ENCODE peak calls at places on chromosomes 11 and 22, in six cellular contexts. One of them, this sample, is unnamed.

GRCh38 chr11:11396290-11397042 is 43.4 kb upstream of the CSNK2A3 start:
- DNase-seq in lower lobe of right lung: no peak
- DNase-seq in AG04450: peak; percentile 86
- DNase-seq in fibroblast of pulmonary artery: peak; percentile 95
- DNase-seq in tibial nerve: no peak
- DNase-seq in endodermal cell: no peak
- DNase-seq in this sample: no peak

GRCh38 chr11:57307666-57308270 is 17.0 kb downstream of the TNKS1BP1 start:
- DNase-seq in tibial nerve: no peak
- DNase-seq in lower lobe of right lung: no peak
- DNase-seq in fibroblast of pulmonary artery: no peak
- DNase-seq in endodermal cell: no peak
- DNase-seq in AG04450: no peak
- DNase-seq in this sample: no peak

GRCh38 chr11:1878134-1879031 is 13.3 kb downstream of the PRR33 start:
- DNase-seq in endodermal cell: no peak
- DNase-seq in tibial nerve: peak; percentile 10
- DNase-seq in AG04450: no peak
- DNase-seq in lower lobe of right lung: peak; percentile 37
- DNase-seq in fibroblast of pulmonary artery: no peak
- DNase-seq in this sample: no peak

GRCh38 chr11:129998107-129998506 is 4.5 kb downstream of the PRDM10 start:
- DNase-seq in endodermal cell: no peak
- DNase-seq in lower lobe of right lung: no peak
- DNase-seq in AG04450: no peak
- DNase-seq in fibroblast of pulmonary artery: no peak
- DNase-seq in tibial nerve: no peak
- DNase-seq in this sample: no peak

GRCh38 chr11:121291896-121292502 is 572 bp upstream of the SC5D start:
- DNase-seq in AG04450: no peak
- DNase-seq in tibial nerve: no peak
- DNase-seq in lower lobe of right lung: no peak
- DNase-seq in fibroblast of pulmonary artery: no peak
- DNase-seq in endodermal cell: no peak
- DNase-seq in this sample: no peak

GRCh38 chr11:8206251-8207079 is 37.6 kb upstream of the RIC3 start:
- DNase-seq in fibroblast of pulmonary artery: peak; percentile 22
- DNase-seq in AG04450: no peak
- DNase-seq in endodermal cell: peak; percentile 79
- DNase-seq in lower lobe of right lung: no peak
- DNase-seq in tibial nerve: no peak
- DNase-seq in this sample: no peak

GRCh38 chr11:86180415-86180814 is 64.1 kb upstream of the EED start:
- DNase-seq in lower lobe of right lung: no peak
- DNase-seq in tibial nerve: no peak
- DNase-seq in endodermal cell: no peak
- DNase-seq in fibroblast of pulmonary artery: no peak
- DNase-seq in AG04450: no peak
- DNase-seq in this sample: no peak

GRCh38 chr22:50627914-50628542 is at the start of gene ARSA:
- DNase-seq in fibroblast of pulmonary artery: peak; percentile 83
- DNase-seq in AG04450: peak; percentile 43
- DNase-seq in endodermal cell: peak; percentile 93
- DNase-seq in tibial nerve: peak; percentile 47
- DNase-seq in lower lobe of right lung: peak; percentile 92
- DNase-seq in this sample: peak; percentile 74

GRCh38 chr11:124877631-124878496 is 12.6 kb downstream of the ROBO3 start:
- DNase-seq in fibroblast of pulmonary artery: no peak
- DNase-seq in endodermal cell: peak; percentile 45
- DNase-seq in AG04450: no peak
- DNase-seq in lower lobe of right lung: no peak
- DNase-seq in tibial nerve: no peak
- DNase-seq in this sample: no peak

GRCh38 chr11:103055174-103055890 is 36.6 kb downstream of the DCUN1D5 start:
- DNase-seq in fibroblast of pulmonary artery: peak; percentile 65
- DNase-seq in endodermal cell: no peak
- DNase-seq in tibial nerve: no peak
- DNase-seq in AG04450: peak; percentile 16
- DNase-seq in lower lobe of right lung: no peak
- DNase-seq in this sample: no peak

GRCh38 chr11:83694191-83694905 is 408.2 kb upstream of the CCDC90B start:
- DNase-seq in AG04450: no peak
- DNase-seq in fibroblast of pulmonary artery: no peak
- DNase-seq in tibial nerve: no peak
- DNase-seq in endodermal cell: no peak
- DNase-seq in lower lobe of right lung: no peak
- DNase-seq in this sample: no peak

GRCh38 chr11:2462092-2462985 is 17.5 kb downstream of the KCNQ1 start:
- DNase-seq in lower lobe of right lung: no peak
- DNase-seq in fibroblast of pulmonary artery: no peak
- DNase-seq in endodermal cell: no peak
- DNase-seq in tibial nerve: no peak
- DNase-seq in AG04450: no peak
- DNase-seq in this sample: no peak

GRCh38 chr11:8041576-8041975 is 39.4 kb upstream of the TUB start:
- DNase-seq in AG04450: no peak
- DNase-seq in endodermal cell: no peak
- DNase-seq in tibial nerve: no peak
- DNase-seq in lower lobe of right lung: no peak
- DNase-seq in fibroblast of pulmonary artery: no peak
- DNase-seq in this sample: no peak

GRCh38 chr22:48576333-48577013 is 1251.2 kb downstream of the BRD1 start:
- DNase-seq in fibroblast of pulmonary artery: no peak
- DNase-seq in endodermal cell: peak; percentile 87
- DNase-seq in AG04450: no peak
- DNase-seq in lower lobe of right lung: peak; percentile 37
- DNase-seq in tibial nerve: no peak
- DNase-seq in this sample: peak; percentile 55

GRCh38 chr22:29149841-29150555 is 55.7 kb upstream of the EMID1 start:
- DNase-seq in endodermal cell: peak; percentile 38
- DNase-seq in lower lobe of right lung: no peak
- DNase-seq in AG04450: no peak
- DNase-seq in tibial nerve: peak; percentile 43
- DNase-seq in fibroblast of pulmonary artery: peak; percentile 3
- DNase-seq in this sample: no peak

GRCh38 chr11:15800121-15800800 is 556.1 kb downstream of the SOX6 start:
- DNase-seq in tibial nerve: peak; percentile 14
- DNase-seq in fibroblast of pulmonary artery: peak; percentile 91
- DNase-seq in AG04450: no peak
- DNase-seq in lower lobe of right lung: peak; percentile 69
- DNase-seq in endodermal cell: no peak
- DNase-seq in this sample: no peak

GRCh38 chr22:42114721-42115120 is 15.9 kb downstream of the CYP2D6 start:
- DNase-seq in AG04450: no peak
- DNase-seq in lower lobe of right lung: no peak
- DNase-seq in endodermal cell: peak; percentile 90
- DNase-seq in fibroblast of pulmonary artery: peak; percentile 31
- DNase-seq in tibial nerve: no peak
- DNase-seq in this sample: peak; percentile 67

GRCh38 chr22:19517919-19518567 is 6.2 kb downstream of the CLDN5 start:
- DNase-seq in lower lobe of right lung: no peak
- DNase-seq in fibroblast of pulmonary artery: no peak
- DNase-seq in tibial nerve: no peak
- DNase-seq in endodermal cell: peak; percentile 15
- DNase-seq in AG04450: no peak
- DNase-seq in this sample: no peak

GRCh38 chr22:30183861-30184278 is 62.7 kb downstream of the LIF start:
- DNase-seq in endodermal cell: no peak
- DNase-seq in tibial nerve: no peak
- DNase-seq in AG04450: no peak
- DNase-seq in lower lobe of right lung: no peak
- DNase-seq in fibroblast of pulmonary artery: peak; percentile 25
- DNase-seq in this sample: no peak

GRCh38 chr11:25566298-25567200 is 765.4 kb upstream of the ANO3 start:
- DNase-seq in fibroblast of pulmonary artery: peak; percentile 29
- DNase-seq in endodermal cell: no peak
- DNase-seq in lower lobe of right lung: peak; percentile 26
- DNase-seq in AG04450: no peak
- DNase-seq in tibial nerve: peak; percentile 46
- DNase-seq in this sample: no peak

GRCh38 chr11:93842461-93842860 is 8.0 kb downstream of the VSTM5 start:
- DNase-seq in AG04450: peak; percentile 7
- DNase-seq in tibial nerve: no peak
- DNase-seq in endodermal cell: peak; percentile 26
- DNase-seq in fibroblast of pulmonary artery: peak; percentile 48
- DNase-seq in lower lobe of right lung: no peak
- DNase-seq in this sample: no peak

GRCh38 chr11:96122601-96123044 is 198.7 kb upstream of the MTMR2 start:
- DNase-seq in endodermal cell: no peak
- DNase-seq in tibial nerve: no peak
- DNase-seq in AG04450: no peak
- DNase-seq in fibroblast of pulmonary artery: no peak
- DNase-seq in lower lobe of right lung: no peak
- DNase-seq in this sample: no peak

GRCh38 chr11:78562398-78562797 is 12.3 kb downstream of the NARS2 start:
- DNase-seq in endodermal cell: no peak
- DNase-seq in lower lobe of right lung: no peak
- DNase-seq in fibroblast of pulmonary artery: peak; percentile 75
- DNase-seq in AG04450: no peak
- DNase-seq in tibial nerve: no peak
- DNase-seq in this sample: no peak

GRCh38 chr11:65644837-65645236 is 6.9 kb downstream of the SIPA1 start:
- DNase-seq in fibroblast of pulmonary artery: no peak
- DNase-seq in endodermal cell: no peak
- DNase-seq in tibial nerve: no peak
- DNase-seq in AG04450: no peak
- DNase-seq in lower lobe of right lung: no peak
- DNase-seq in this sample: no peak

GRCh38 chr11:65648997-65649491 is 11.1 kb downstream of the SIPA1 start:
- DNase-seq in lower lobe of right lung: no peak
- DNase-seq in endodermal cell: peak; percentile 44
- DNase-seq in fibroblast of pulmonary artery: no peak
- DNase-seq in tibial nerve: no peak
- DNase-seq in AG04450: no peak
- DNase-seq in this sample: no peak

GRCh38 chr11:65645710-65646109 is 7.8 kb downstream of the SIPA1 start:
- DNase-seq in fibroblast of pulmonary artery: peak; percentile 29
- DNase-seq in endodermal cell: no peak
- DNase-seq in AG04450: no peak
- DNase-seq in tibial nerve: no peak
- DNase-seq in lower lobe of right lung: no peak
- DNase-seq in this sample: no peak

GRCh38 chr11:65646288-65646734 is 8.4 kb downstream of the SIPA1 start:
- DNase-seq in lower lobe of right lung: no peak
- DNase-seq in fibroblast of pulmonary artery: no peak
- DNase-seq in endodermal cell: no peak
- DNase-seq in AG04450: no peak
- DNase-seq in tibial nerve: no peak
- DNase-seq in this sample: no peak

DNA sequence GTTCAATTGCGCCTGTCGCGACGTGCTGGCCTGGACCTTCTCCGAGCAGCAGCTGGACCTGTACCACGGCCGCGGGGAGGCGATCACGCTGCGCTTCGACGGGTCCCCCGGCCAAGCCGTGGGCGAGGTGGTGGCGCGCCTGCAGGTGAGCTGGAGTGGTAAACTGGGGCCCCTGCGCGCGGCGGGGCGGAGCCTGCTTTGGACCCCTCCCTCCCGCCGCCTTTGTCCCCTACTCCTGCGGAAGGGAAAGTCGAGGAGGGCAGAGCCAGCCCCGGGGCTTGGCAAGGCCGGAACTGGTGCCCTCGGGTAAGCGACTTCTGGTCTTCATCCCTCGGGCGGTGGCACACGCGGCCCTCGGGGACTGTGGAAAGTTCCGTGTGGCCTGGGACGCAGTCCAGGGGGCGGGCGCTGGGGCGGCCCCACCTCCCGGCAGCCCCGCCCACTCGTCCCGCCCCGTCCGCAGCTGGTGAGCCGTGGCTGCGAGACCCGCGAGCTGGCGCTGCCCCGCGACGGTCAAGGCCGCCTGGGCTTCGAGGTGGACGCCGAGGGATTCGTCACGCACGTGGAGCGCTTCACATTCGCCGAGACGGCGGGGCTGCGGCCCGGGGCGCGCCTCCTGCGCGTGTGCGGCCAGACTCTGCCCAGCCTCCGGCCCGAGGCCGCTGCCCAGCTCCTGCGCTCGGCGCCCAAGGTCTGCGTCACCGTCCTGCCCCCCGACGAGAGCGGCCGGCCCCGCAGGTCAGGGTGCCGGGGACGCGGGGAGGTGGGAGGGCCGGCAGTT is 9.2 kb downstream of the SIPA1 start:
- DNase-seq in endodermal cell: peak; percentile 90
- DNase-seq in tibial nerve: no peak
- DNase-seq in AG04450: no peak
- DNase-seq in lower lobe of right lung: peak; percentile 64
- DNase-seq in fibroblast of pulmonary artery: peak; percentile 24
- DNase-seq in this sample: no peak
- TF ChIP-seq CTCF in endodermal cell: peak; percentile 47
- TF ChIP-seq CTCF in tibial nerve: no peak
- TF ChIP-seq CTCF in AG04450: no peak
- TF ChIP-seq CTCF in lower lobe of right lung: no peak
- TF ChIP-seq CTCF in fibroblast of pulmonary artery: no peak
- TF ChIP-seq CTCF in this sample: no peak

GRCh38 chr11:36056160-36056751 is 112.4 kb downstream of the LDLRAD3 start:
- DNase-seq in endodermal cell: peak; percentile 88
- DNase-seq in AG04450: no peak
- DNase-seq in fibroblast of pulmonary artery: peak; percentile 80
- DNase-seq in tibial nerve: no peak
- DNase-seq in lower lobe of right lung: no peak
- DNase-seq in this sample: peak; percentile 65
- TF ChIP-seq CTCF in endodermal cell: peak; percentile 88
- TF ChIP-seq CTCF in AG04450: peak; percentile 52
- TF ChIP-seq CTCF in fibroblast of pulmonary artery: peak; percentile 70
- TF ChIP-seq CTCF in tibial nerve: no peak
- TF ChIP-seq CTCF in lower lobe of right lung: peak; percentile 44
- TF ChIP-seq CTCF in this sample: peak; percentile 88

GRCh38 chr11:134120921-134121526 is 52.2 kb downstream of the JAM3 start:
- DNase-seq in AG04450: no peak
- DNase-seq in tibial nerve: no peak
- DNase-seq in fibroblast of pulmonary artery: peak; percentile 84
- DNase-seq in endodermal cell: no peak
- DNase-seq in lower lobe of right lung: no peak
- DNase-seq in this sample: no peak

GRCh38 chr11:134120143-134120850 is 51.4 kb downstream of the JAM3 start:
- DNase-seq in AG04450: peak; percentile 91
- DNase-seq in tibial nerve: no peak
- DNase-seq in endodermal cell: no peak
- DNase-seq in lower lobe of right lung: no peak
- DNase-seq in fibroblast of pulmonary artery: peak; percentile 93
- DNase-seq in this sample: no peak

GRCh38 chr11:134126197-134126822 is 57.4 kb downstream of the JAM3 start:
- DNase-seq in fibroblast of pulmonary artery: peak; percentile 74
- DNase-seq in lower lobe of right lung: no peak
- DNase-seq in tibial nerve: no peak
- DNase-seq in AG04450: peak; percentile 82
- DNase-seq in endodermal cell: peak; percentile 69
- DNase-seq in this sample: no peak

GRCh38 chr11:134125507-134125906 is 56.6 kb downstream of the JAM3 start:
- DNase-seq in lower lobe of right lung: no peak
- DNase-seq in endodermal cell: no peak
- DNase-seq in fibroblast of pulmonary artery: peak; percentile 34
- DNase-seq in AG04450: no peak
- DNase-seq in tibial nerve: no peak
- DNase-seq in this sample: no peak

GRCh38 chr11:134124660-134125451 is 56.0 kb downstream of the JAM3 start:
- DNase-seq in AG04450: no peak
- DNase-seq in endodermal cell: peak; percentile 89
- DNase-seq in fibroblast of pulmonary artery: peak; percentile 66
- DNase-seq in lower lobe of right lung: peak; percentile 46
- DNase-seq in tibial nerve: peak; percentile 40
- DNase-seq in this sample: no peak
- TF ChIP-seq CTCF in AG04450: no peak
- TF ChIP-seq CTCF in endodermal cell: peak; percentile 24
- TF ChIP-seq CTCF in fibroblast of pulmonary artery: no peak
- TF ChIP-seq CTCF in lower lobe of right lung: no peak
- TF ChIP-seq CTCF in tibial nerve: no peak
- TF ChIP-seq CTCF in this sample: no peak

GRCh38 chr22:37846433-37846832 is 2.3 kb upstream of the ANKRD54 start:
- DNase-seq in fibroblast of pulmonary artery: no peak
- DNase-seq in lower lobe of right lung: no peak
- DNase-seq in AG04450: no peak
- DNase-seq in tibial nerve: no peak
- DNase-seq in endodermal cell: no peak
- DNase-seq in this sample: no peak
- TF ChIP-seq CTCF in fibroblast of pulmonary artery: no peak
- TF ChIP-seq CTCF in lower lobe of right lung: no peak
- TF ChIP-seq CTCF in AG04450: no peak
- TF ChIP-seq CTCF in tibial nerve: no peak
- TF ChIP-seq CTCF in endodermal cell: no peak
- TF ChIP-seq CTCF in this sample: no peak